ENCODE peak calls at places on chromosomes 2 and 18, in four cellular contexts. One of them, this sample, is unnamed.

GRCh38 chr2:64532030-64532429 is 7.9 kb downstream of the AFTPH start:
- DNase-seq in activated T-helper 9 cell treated with anti-CD3 and anti-CD28 coated beads, Interleukin-2, amount 50 U/mL, for 16 hours: no peak
- DNase-seq in COR-L47: no peak
- DNase-seq in substantia nigra: no peak
- DNase-seq in this sample: no peak

GRCh38 chr2:47309952-47310800 is 92.8 kb upstream of the MSH2 start:
- DNase-seq in activated T-helper 9 cell treated with anti-CD3 and anti-CD28 coated beads, Interleukin-2, amount 50 U/mL, for 16 hours: no peak
- DNase-seq in COR-L47: peak
- DNase-seq in substantia nigra: peak
- DNase-seq in this sample: no peak

GRCh38 chr2:168573128-168573903 is 117.2 kb downstream of the CERS6 start:
- DNase-seq in activated T-helper 9 cell treated with anti-CD3 and anti-CD28 coated beads, Interleukin-2, amount 50 U/mL, for 16 hours: no peak
- DNase-seq in COR-L47: no peak
- DNase-seq in substantia nigra: no peak
- DNase-seq in this sample: no peak

GRCh38 chr2:197850882-197851281 is 46.5 kb downstream of the PLCL1 start:
- DNase-seq in activated T-helper 9 cell treated with anti-CD3 and anti-CD28 coated beads, Interleukin-2, amount 50 U/mL, for 16 hours: no peak
- DNase-seq in COR-L47: no peak
- DNase-seq in substantia nigra: no peak
- DNase-seq in this sample: no peak

GRCh38 chr2:241983571-241984270 is 114.2 kb downstream of the RTP5 start:
- DNase-seq in activated T-helper 9 cell treated with anti-CD3 and anti-CD28 coated beads, Interleukin-2, amount 50 U/mL, for 16 hours: no peak
- DNase-seq in COR-L47: no peak
- DNase-seq in substantia nigra: no peak
- DNase-seq in this sample: no peak

GRCh38 chr2:209472386-209472832 is 48.6 kb downstream of the MAP2 start:
- DNase-seq in activated T-helper 9 cell treated with anti-CD3 and anti-CD28 coated beads, Interleukin-2, amount 50 U/mL, for 16 hours: no peak
- DNase-seq in COR-L47: no peak
- DNase-seq in substantia nigra: no peak
- DNase-seq in this sample: no peak

GRCh38 chr2:159285929-159286708 is at the start of gene WDSUB1:
- DNase-seq in activated T-helper 9 cell treated with anti-CD3 and anti-CD28 coated beads, Interleukin-2, amount 50 U/mL, for 16 hours: peak
- DNase-seq in COR-L47: peak
- DNase-seq in substantia nigra: peak
- DNase-seq in this sample: peak

GRCh38 chr2:212845941-212846340 is 305.5 kb downstream of the IKZF2 start:
- DNase-seq in activated T-helper 9 cell treated with anti-CD3 and anti-CD28 coated beads, Interleukin-2, amount 50 U/mL, for 16 hours: no peak
- DNase-seq in COR-L47: no peak
- DNase-seq in substantia nigra: no peak
- DNase-seq in this sample: no peak

GRCh38 chr2:221360742-221361141 is 211.4 kb downstream of the EPHA4 start:
- DNase-seq in activated T-helper 9 cell treated with anti-CD3 and anti-CD28 coated beads, Interleukin-2, amount 50 U/mL, for 16 hours: no peak
- DNase-seq in COR-L47: no peak
- DNase-seq in substantia nigra: no peak
- DNase-seq in this sample: no peak

GRCh38 chr2:55311444-55311870 is 42.4 kb upstream of the MTIF2 start:
- DNase-seq in activated T-helper 9 cell treated with anti-CD3 and anti-CD28 coated beads, Interleukin-2, amount 50 U/mL, for 16 hours: no peak
- DNase-seq in COR-L47: no peak
- DNase-seq in substantia nigra: no peak
- DNase-seq in this sample: no peak

GRCh38 chr2:85852078-85852790 is 36.6 kb downstream of the ST3GAL5 start:
- DNase-seq in activated T-helper 9 cell treated with anti-CD3 and anti-CD28 coated beads, Interleukin-2, amount 50 U/mL, for 16 hours: no peak
- DNase-seq in COR-L47: no peak
- DNase-seq in substantia nigra: no peak
- DNase-seq in this sample: no peak

GRCh38 chr2:111918383-111918806 is 20.0 kb downstream of the MERTK start:
- DNase-seq in activated T-helper 9 cell treated with anti-CD3 and anti-CD28 coated beads, Interleukin-2, amount 50 U/mL, for 16 hours: no peak
- DNase-seq in COR-L47: no peak
- DNase-seq in substantia nigra: no peak
- DNase-seq in this sample: no peak

GRCh38 chr18:28855524-28855923 is 678.6 kb upstream of the CDH2 start:
- DNase-seq in activated T-helper 9 cell treated with anti-CD3 and anti-CD28 coated beads, Interleukin-2, amount 50 U/mL, for 16 hours: no peak
- DNase-seq in COR-L47: no peak
- DNase-seq in substantia nigra: no peak
- DNase-seq in this sample: no peak

GRCh38 chr2:16321872-16322271 is 343.8 kb downstream of the CYRIA start:
- DNase-seq in activated T-helper 9 cell treated with anti-CD3 and anti-CD28 coated beads, Interleukin-2, amount 50 U/mL, for 16 hours: no peak
- DNase-seq in COR-L47: no peak
- DNase-seq in substantia nigra: peak
- DNase-seq in this sample: no peak

GRCh38 chr2:165238295-165238694 is 919 bp upstream of the SCN2A start:
- DNase-seq in activated T-helper 9 cell treated with anti-CD3 and anti-CD28 coated beads, Interleukin-2, amount 50 U/mL, for 16 hours: no peak
- DNase-seq in COR-L47: no peak
- DNase-seq in substantia nigra: no peak
- DNase-seq in this sample: no peak

GRCh38 chr2:74653589-74653984 is 460 bp upstream of the SEMA4F start:
- DNase-seq in activated T-helper 9 cell treated with anti-CD3 and anti-CD28 coated beads, Interleukin-2, amount 50 U/mL, for 16 hours: no peak
- DNase-seq in COR-L47: no peak
- DNase-seq in substantia nigra: no peak
- DNase-seq in this sample: no peak

GRCh38 chr2:129585760-129586159 is 393.7 kb upstream of the RAB6C start:
- DNase-seq in activated T-helper 9 cell treated with anti-CD3 and anti-CD28 coated beads, Interleukin-2, amount 50 U/mL, for 16 hours: no peak
- DNase-seq in COR-L47: no peak
- DNase-seq in substantia nigra: no peak
- DNase-seq in this sample: no peak

GRCh38 chr2:33131820-33132219 is 185.1 kb downstream of the LTBP1 start:
- DNase-seq in activated T-helper 9 cell treated with anti-CD3 and anti-CD28 coated beads, Interleukin-2, amount 50 U/mL, for 16 hours: no peak
- DNase-seq in COR-L47: no peak
- DNase-seq in substantia nigra: no peak
- DNase-seq in this sample: no peak

GRCh38 chr2:175111200-175111657 is 56.8 kb downstream of the ATF2 start:
- DNase-seq in activated T-helper 9 cell treated with anti-CD3 and anti-CD28 coated beads, Interleukin-2, amount 50 U/mL, for 16 hours: no peak
- DNase-seq in COR-L47: peak
- DNase-seq in substantia nigra: no peak
- DNase-seq in this sample: no peak

GRCh38 chr2:205216580-205216979 is 465.7 kb upstream of the NRP2 start:
- DNase-seq in activated T-helper 9 cell treated with anti-CD3 and anti-CD28 coated beads, Interleukin-2, amount 50 U/mL, for 16 hours: no peak
- DNase-seq in COR-L47: no peak
- DNase-seq in substantia nigra: no peak
- DNase-seq in this sample: no peak

GRCh38 chr2:180562378-180562777 is 418.0 kb upstream of the UBE2E3 start:
- DNase-seq in activated T-helper 9 cell treated with anti-CD3 and anti-CD28 coated beads, Interleukin-2, amount 50 U/mL, for 16 hours: no peak
- DNase-seq in COR-L47: no peak
- DNase-seq in substantia nigra: no peak
- DNase-seq in this sample: no peak

GRCh38 chr2:42102606-42103450 is 55.0 kb downstream of the PKDCC start:
- DNase-seq in activated T-helper 9 cell treated with anti-CD3 and anti-CD28 coated beads, Interleukin-2, amount 50 U/mL, for 16 hours: no peak
- DNase-seq in COR-L47: no peak
- DNase-seq in substantia nigra: no peak
- DNase-seq in this sample: no peak

GRCh38 chr2:178484245-178485041 is 4.2 kb downstream of the PLEKHA3 start:
- DNase-seq in activated T-helper 9 cell treated with anti-CD3 and anti-CD28 coated beads, Interleukin-2, amount 50 U/mL, for 16 hours: no peak
- DNase-seq in COR-L47: peak
- DNase-seq in substantia nigra: peak
- DNase-seq in this sample: peak

GRCh38 chr2:160752475-160753330 is 259.1 kb upstream of the RBMS1 start:
- DNase-seq in activated T-helper 9 cell treated with anti-CD3 and anti-CD28 coated beads, Interleukin-2, amount 50 U/mL, for 16 hours: no peak
- DNase-seq in COR-L47: no peak
- DNase-seq in substantia nigra: no peak
- DNase-seq in this sample: no peak

GRCh38 chr2:160575363-160575762 is 81.8 kb upstream of the RBMS1 start:
- DNase-seq in activated T-helper 9 cell treated with anti-CD3 and anti-CD28 coated beads, Interleukin-2, amount 50 U/mL, for 16 hours: no peak
- DNase-seq in COR-L47: no peak
- DNase-seq in substantia nigra: no peak
- DNase-seq in this sample: no peak

GRCh38 chr2:10960606-10961489 is 49.1 kb downstream of the KCNF1 start:
- DNase-seq in activated T-helper 9 cell treated with anti-CD3 and anti-CD28 coated beads, Interleukin-2, amount 50 U/mL, for 16 hours: no peak
- DNase-seq in COR-L47: no peak
- DNase-seq in substantia nigra: no peak
- DNase-seq in this sample: no peak

GRCh38 chr2:204738721-204739120 is 193.4 kb downstream of the PARD3B start:
- DNase-seq in activated T-helper 9 cell treated with anti-CD3 and anti-CD28 coated beads, Interleukin-2, amount 50 U/mL, for 16 hours: no peak
- DNase-seq in COR-L47: no peak
- DNase-seq in substantia nigra: no peak
- DNase-seq in this sample: no peak

GRCh38 chr2:209721497-209721896 is 50.1 kb upstream of the UNC80 start:
- DNase-seq in activated T-helper 9 cell treated with anti-CD3 and anti-CD28 coated beads, Interleukin-2, amount 50 U/mL, for 16 hours: no peak
- DNase-seq in COR-L47: no peak
- DNase-seq in substantia nigra: no peak
- DNase-seq in this sample: no peak

GRCh38 chr2:20626698-20627471 is 24.0 kb downstream of the HS1BP3 start:
- DNase-seq in activated T-helper 9 cell treated with anti-CD3 and anti-CD28 coated beads, Interleukin-2, amount 50 U/mL, for 16 hours: no peak
- DNase-seq in COR-L47: no peak
- DNase-seq in substantia nigra: no peak
- DNase-seq in this sample: no peak

GRCh38 chr2:47029737-47030524 is 114.3 kb upstream of the MCFD2 start:
- DNase-seq in activated T-helper 9 cell treated with anti-CD3 and anti-CD28 coated beads, Interleukin-2, amount 50 U/mL, for 16 hours: no peak
- DNase-seq in COR-L47: peak
- DNase-seq in substantia nigra: no peak
- DNase-seq in this sample: no peak

GRCh38 chr18:46379323-46379950 is 275.3 kb downstream of the HAUS1 start:
- DNase-seq in activated T-helper 9 cell treated with anti-CD3 and anti-CD28 coated beads, Interleukin-2, amount 50 U/mL, for 16 hours: no peak
- DNase-seq in COR-L47: no peak
- DNase-seq in substantia nigra: no peak
- DNase-seq in this sample: no peak

GRCh38 chr2:12915792-12916191 is 199.1 kb downstream of the TRIB2 start:
- DNase-seq in activated T-helper 9 cell treated with anti-CD3 and anti-CD28 coated beads, Interleukin-2, amount 50 U/mL, for 16 hours: no peak
- DNase-seq in COR-L47: no peak
- DNase-seq in substantia nigra: no peak
- DNase-seq in this sample: no peak

GRCh38 chr2:135245055-135245454 is 193.0 kb downstream of the RAB3GAP1 start:
- DNase-seq in activated T-helper 9 cell treated with anti-CD3 and anti-CD28 coated beads, Interleukin-2, amount 50 U/mL, for 16 hours: no peak
- DNase-seq in COR-L47: peak
- DNase-seq in substantia nigra: no peak
- DNase-seq in this sample: no peak

GRCh38 chr2:53131416-53131815 is 636.2 kb upstream of the CHAC2 start:
- DNase-seq in activated T-helper 9 cell treated with anti-CD3 and anti-CD28 coated beads, Interleukin-2, amount 50 U/mL, for 16 hours: no peak
- DNase-seq in COR-L47: no peak
- DNase-seq in substantia nigra: no peak
- DNase-seq in this sample: no peak

GRCh38 chr2:128563348-128563687 is 244.7 kb upstream of the HS6ST1 start:
- DNase-seq in activated T-helper 9 cell treated with anti-CD3 and anti-CD28 coated beads, Interleukin-2, amount 50 U/mL, for 16 hours: no peak
- DNase-seq in COR-L47: no peak
- DNase-seq in substantia nigra: peak
- DNase-seq in this sample: peak

GRCh38 chr2:50088987-50089386 is 934.7 kb upstream of the FSHR start:
- DNase-seq in activated T-helper 9 cell treated with anti-CD3 and anti-CD28 coated beads, Interleukin-2, amount 50 U/mL, for 16 hours: no peak
- DNase-seq in COR-L47: no peak
- DNase-seq in substantia nigra: no peak
- DNase-seq in this sample: no peak

GRCh38 chr2:39368846-39369245 is 68.2 kb downstream of the MAP4K3 start:
- DNase-seq in activated T-helper 9 cell treated with anti-CD3 and anti-CD28 coated beads, Interleukin-2, amount 50 U/mL, for 16 hours: no peak
- DNase-seq in COR-L47: no peak
- DNase-seq in substantia nigra: no peak
- DNase-seq in this sample: no peak

This sample was measured in occipital lobe.